ENCODE peak calls at places on chromosomes 12 and 14, in ten cellular contexts. E is pancreas; U is psoas muscle; B is bronchial epithelial cell; C is GM23338; M is endothelial cell; S is prostate gland; K is tibial nerve; I is CD4-positive, alpha-beta T cell; L is HFF-Myc. F is an unnamed sample.

GRCh38 chr12:114687802-114688201 is 3.8 kb upstream of the TBX3 start:
- DNase-seq in E (no peak), U (no peak), B (no peak), C (peak), M (no peak), S (no peak), K (no peak), I (no peak), L (no peak), F (no peak)

GRCh38 chr12:114368685-114369084 is 37.3 kb downstream of the TBX5 start:
- DNase-seq in E (no peak), U (peak), B (no peak), C (no peak), M (no peak), S (no peak), K (no peak), I (no peak), L (no peak), F (no peak)

GRCh38 chr12:4107436-4107878 is 166.1 kb upstream of the CCND2 start:
- DNase-seq in E (no peak), U (no peak), B (peak), C (peak), M (peak), S (peak), K (peak), I (peak), L (no peak), F (peak)

GRCh38 chr12:42282301-42282700 is 43.6 kb downstream of the ZCRB1 start:
- DNase-seq in E (no peak), U (no peak), B (no peak), C (no peak), M (no peak), S (no peak), K (no peak), I (no peak), L (no peak), F (no peak)

GRCh38 chr14:96139169-96139568 is 65.5 kb upstream of the BDKRB2 start:
- DNase-seq in E (no peak), U (no peak), B (no peak), C (no peak), M (no peak), S (no peak), K (no peak), I (no peak), L (no peak), F (no peak)

GRCh38 chr12:14723763-14724162 is 27.4 kb upstream of the GUCY2C start:
- DNase-seq in E (no peak), U (no peak), B (peak), C (peak), M (peak), S (peak), K (no peak), I (peak), L (peak), F (peak)

GRCh38 chr14:94686511-94687160 is 74.4 kb downstream of the SERPINA3 start:
- DNase-seq in E (no peak), U (no peak), B (no peak), C (no peak), M (no peak), S (no peak), K (no peak), I (no peak), L (no peak), F (no peak)

GRCh38 chr12:109185441-109185840 is 69.1 kb downstream of the ACACB start:
- DNase-seq in E (no peak), U (no peak), B (no peak), C (no peak), M (no peak), S (no peak), K (no peak), I (no peak), L (no peak), F (no peak)

GRCh38 chr12:60209933-60210332 is 614.1 kb downstream of the SLC16A7 start:
- DNase-seq in E (no peak), U (no peak), B (peak), C (no peak), M (no peak), S (no peak), K (no peak), I (no peak), L (no peak), F (no peak)

GRCh38 chr14:61153436-61153835 is 127.7 kb downstream of the TMEM30B start:
- DNase-seq in E (no peak), U (no peak), B (no peak), C (peak), M (no peak), S (no peak), K (no peak), I (no peak), L (no peak), F (no peak)

GRCh38 chr14:43361766-43362165 is 1145.3 kb downstream of the FSCB start:
- DNase-seq in E (no peak), U (no peak), B (no peak), C (no peak), M (no peak), S (no peak), K (no peak), I (no peak), L (no peak), F (no peak)

GRCh38 chr12:93954160-93955112 is 193.9 kb upstream of the PLXNC1 start:
- DNase-seq in E (no peak), U (peak), B (no peak), C (no peak), M (no peak), S (no peak), K (peak), I (no peak), L (no peak), F (no peak)

GRCh38 chr12:58268080-58268479 is 326.7 kb downstream of the ATP23 start:
- DNase-seq in E (no peak), U (no peak), B (peak), C (no peak), M (no peak), S (no peak), K (no peak), I (no peak), L (peak), F (no peak)

GRCh38 chr12:25065035-25065434 is 116.1 kb upstream of the BCAT1 start:
- DNase-seq in E (no peak), U (no peak), B (no peak), C (peak), M (no peak), S (no peak), K (no peak), I (no peak), L (no peak), F (no peak)

GRCh38 chr12:85179680-85180300 is 100.2 kb upstream of the ALX1 start:
- DNase-seq in E (no peak), U (no peak), B (peak), C (no peak), M (no peak), S (no peak), K (no peak), I (no peak), L (no peak), F (no peak)

GRCh38 chr12:47164730-47165439 is 85.1 kb upstream of the AMIGO2 start:
- DNase-seq in E (no peak), U (no peak), B (no peak), C (no peak), M (no peak), S (no peak), K (no peak), I (no peak), L (no peak), F (no peak)

GRCh38 chr12:116765271-116765670 is 27.2 kb downstream of the RNFT2 start:
- DNase-seq in E (no peak), U (no peak), B (no peak), C (no peak), M (no peak), S (no peak), K (no peak), I (no peak), L (no peak), F (no peak)

GRCh38 chr12:116760621-116761020 is 22.5 kb downstream of the RNFT2 start:
- DNase-seq in E (no peak), U (no peak), B (no peak), C (no peak), M (no peak), S (no peak), K (no peak), I (no peak), L (no peak), F (no peak)

GRCh38 chr12:116761499-116761898 is 23.4 kb downstream of the RNFT2 start:
- DNase-seq in E (no peak), U (no peak), B (no peak), C (no peak), M (no peak), S (no peak), K (no peak), I (no peak), L (no peak), F (no peak)

DNA sequence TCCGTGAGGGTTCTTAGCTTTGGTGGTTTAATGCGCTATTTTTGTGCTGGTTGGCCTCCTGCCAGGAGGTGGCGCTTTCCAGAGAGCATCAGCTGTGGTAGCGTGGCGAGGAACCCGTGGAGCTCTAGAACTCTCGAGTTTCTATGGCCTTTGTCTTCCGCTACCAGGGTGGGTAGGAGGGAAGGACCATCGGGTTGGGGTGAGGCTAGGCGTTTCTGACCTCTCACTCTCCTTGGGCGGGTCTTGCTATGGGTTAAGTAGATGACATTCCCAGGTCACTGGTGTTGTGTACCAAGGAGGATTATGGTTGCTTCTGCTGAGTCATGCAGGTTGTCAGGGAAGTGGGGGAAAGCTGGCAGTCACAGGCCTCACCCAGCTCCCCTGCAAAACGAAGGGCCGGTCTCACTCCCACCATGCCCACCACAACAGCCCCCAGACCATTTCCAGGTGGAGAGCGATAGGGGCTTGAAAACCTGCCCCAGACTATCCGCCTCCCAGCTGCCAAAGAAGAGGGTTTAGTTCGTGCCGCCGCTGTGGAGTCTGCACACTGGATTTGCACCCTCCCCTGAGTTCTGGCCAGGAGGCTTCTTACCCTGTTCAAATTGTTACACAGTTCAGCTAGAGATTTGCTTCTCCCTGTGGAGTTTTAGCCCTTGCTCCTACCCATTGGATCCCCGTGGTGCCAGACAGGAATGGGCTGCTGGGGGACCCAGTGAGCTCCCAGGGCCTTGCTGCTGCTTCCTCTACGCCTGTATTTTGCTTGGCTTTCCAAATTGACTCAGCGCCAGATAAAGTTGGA is 21.9 kb downstream of the RNFT2 start:
- DNase-seq in E (no peak), U (no peak), B (no peak), C (peak), M (peak), S (no peak), K (no peak), I (peak), L (no peak), F (no peak)
- TF ChIP-seq CTCF in E (no peak), U (no peak), B (no peak), C (peak), M (peak), S (no peak), K (no peak), I (no peak), L (no peak), F (no peak)

DNA sequence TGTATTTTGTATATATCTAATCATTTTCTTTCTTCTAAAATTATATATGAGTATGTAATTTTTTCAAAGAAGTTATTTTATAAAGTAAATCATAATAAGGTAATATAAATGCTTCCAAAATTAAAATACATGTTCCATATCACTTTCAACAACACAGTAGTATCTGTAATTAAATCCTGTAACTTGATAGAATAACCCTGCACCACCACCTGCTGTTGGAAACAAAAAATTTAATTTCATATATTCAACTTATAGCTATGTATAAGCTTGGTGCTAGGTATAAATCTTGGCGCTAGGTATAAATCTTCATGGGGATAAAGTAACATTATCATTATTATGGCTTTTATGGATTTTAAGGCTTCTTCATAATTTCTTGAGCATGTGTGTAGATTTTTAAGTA is 149.7 kb upstream of the DCN start:
- DNase-seq in E (no peak), U (no peak), B (no peak), C (no peak), M (no peak), S (no peak), K (no peak), I (no peak), L (no peak), F (no peak)
- TF ChIP-seq CTCF in E (no peak), U (no peak), B (no peak), C (no peak), M (no peak), S (no peak), K (no peak), I (no peak), L (no peak), F (no peak)

GRCh38 chr12:15931590-15932053 is 20.5 kb downstream of the DERA start:
- DNase-seq in E (no peak), U (no peak), B (no peak), C (peak), M (no peak), S (no peak), K (no peak), I (no peak), L (no peak), F (no peak)
- TF ChIP-seq CTCF in E (no peak), U (no peak), B (no peak), C (peak), M (no peak), S (no peak), K (no peak), I (no peak), L (no peak), F (no peak)

DNA sequence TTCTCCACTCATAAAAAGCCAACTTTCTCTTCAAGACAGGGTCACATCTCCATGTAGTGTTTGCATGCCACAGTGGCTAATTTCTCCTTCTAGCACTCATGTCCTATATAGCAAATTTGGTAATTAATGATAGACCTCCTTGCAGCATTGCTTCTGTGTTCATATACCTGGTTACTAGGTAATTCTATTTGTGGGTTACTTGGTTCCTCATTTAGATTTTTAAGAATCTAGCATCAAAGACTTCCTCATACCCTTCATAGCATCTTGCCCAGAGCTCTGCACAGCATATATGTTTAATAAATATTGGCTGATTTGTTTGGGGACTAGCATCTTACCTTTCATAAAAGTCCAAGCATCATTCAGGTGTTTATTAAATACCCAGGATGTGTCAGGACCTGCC is 152.1 kb downstream of the DUSP6 start:
- DNase-seq in E (no peak), U (no peak), B (no peak), C (no peak), M (no peak), S (no peak), K (no peak), I (no peak), L (no peak), F (no peak)
- TF ChIP-seq CTCF in E (no peak), U (no peak), B (no peak), C (no peak), M (no peak), S (no peak), K (no peak), I (no peak), L (no peak), F (no peak)

GRCh38 chr12:122064034-122064777 is 14.3 kb upstream of the MLXIP start:
- DNase-seq in E (peak), U (peak), B (peak), C (peak), M (peak), S (peak), K (peak), I (no peak), L (peak), F (peak)
- TF ChIP-seq CTCF in E (peak), U (peak), B (peak), C (peak), M (no peak), S (no peak), K (no peak), I (no peak), L (peak), F (no peak)

DNA sequence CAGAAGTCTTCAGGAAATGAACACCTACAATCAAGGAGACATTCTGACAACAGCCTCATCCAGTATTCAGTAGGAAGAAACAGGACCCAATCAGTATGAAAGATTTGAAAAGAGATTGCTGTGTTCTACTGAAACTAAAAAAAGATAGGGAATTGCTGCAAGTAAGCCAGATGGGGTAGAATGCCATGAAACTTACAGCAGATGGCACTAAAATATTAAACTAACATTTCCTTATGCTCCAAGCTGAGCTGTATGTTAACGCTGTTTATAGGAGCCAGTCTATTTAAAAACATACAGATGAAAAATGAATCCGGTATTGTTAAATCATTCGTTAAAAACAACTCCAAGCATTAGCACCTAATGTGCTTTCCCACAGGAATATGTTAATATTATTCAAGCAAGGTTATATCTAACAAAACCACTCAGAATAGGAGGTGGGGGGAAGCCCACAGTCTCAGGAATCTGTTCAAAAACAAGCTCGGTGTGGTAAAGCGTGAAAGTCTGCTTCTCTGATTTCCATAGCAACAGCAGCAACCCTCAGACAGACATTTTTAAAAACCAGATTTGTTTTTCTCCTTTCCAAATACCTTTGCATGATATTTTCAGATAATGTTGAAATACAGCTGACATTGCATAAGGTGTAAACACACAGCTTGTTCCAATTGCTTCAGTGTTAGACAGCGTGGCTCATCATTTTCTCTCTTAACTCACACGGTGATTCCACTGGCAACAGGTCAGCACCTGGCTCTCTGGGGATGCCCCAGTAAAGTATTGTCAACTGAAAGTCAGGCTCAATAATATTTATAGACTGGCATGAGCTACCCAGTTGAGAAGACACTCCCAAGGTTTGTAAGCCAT is 131.4 kb upstream of the CCDC175 start:
- DNase-seq in E (no peak), U (no peak), B (no peak), C (no peak), M (no peak), S (no peak), K (no peak), I (no peak), L (no peak), F (no peak)
- TF ChIP-seq CTCF in E (no peak), U (no peak), B (no peak), C (no peak), M (no peak), S (no peak), K (no peak), I (no peak), L (no peak), F (no peak)

F was measured in GM13976.